ENCODE peak calls at places on chromosomes 7 and 10, in nine cellular contexts. One of them, this sample, is unnamed.

GRCh38 chr7:13099197-13099795 is 411.9 kb downstream of the ARL4A start:
- DNase-seq in NCI-H1105 treated with DMSO at 0.1 percent for 48 hours: no peak
- DNase-seq in left colon: no peak
- DNase-seq in Right ventricle myocardium superior: no peak
- DNase-seq in CD4-positive, alpha-beta T cell: no peak
- DNase-seq in small intestine: no peak
- DNase-seq in fibroblast of mammary gland: no peak
- DNase-seq in lung: no peak
- DNase-seq in KBM-7: no peak
- DNase-seq in this sample: no peak

GRCh38 chr7:142859829-142860228 is 5.0 kb downstream of the EPHB6 start:
- DNase-seq in NCI-H1105 treated with DMSO at 0.1 percent for 48 hours: no peak
- DNase-seq in left colon: no peak
- DNase-seq in Right ventricle myocardium superior: no peak
- DNase-seq in CD4-positive, alpha-beta T cell: no peak
- DNase-seq in small intestine: no peak
- DNase-seq in fibroblast of mammary gland: peak; percentile 86
- DNase-seq in lung: no peak
- DNase-seq in KBM-7: no peak
- DNase-seq in this sample: no peak

GRCh38 chr7:7151865-7152264 is 30.5 kb upstream of the C1GALT1 start:
- DNase-seq in NCI-H1105 treated with DMSO at 0.1 percent for 48 hours: no peak
- DNase-seq in left colon: no peak
- DNase-seq in Right ventricle myocardium superior: no peak
- DNase-seq in CD4-positive, alpha-beta T cell: no peak
- DNase-seq in small intestine: no peak
- DNase-seq in fibroblast of mammary gland: no peak
- DNase-seq in lung: no peak
- DNase-seq in KBM-7: no peak
- DNase-seq in this sample: no peak

GRCh38 chr7:100694196-100694745 is at the start of gene GIGYF1:
- DNase-seq in NCI-H1105 treated with DMSO at 0.1 percent for 48 hours: peak; percentile 46
- DNase-seq in left colon: peak; percentile 62
- DNase-seq in Right ventricle myocardium superior: peak; percentile 89
- DNase-seq in CD4-positive, alpha-beta T cell: peak; percentile 74
- DNase-seq in small intestine: peak; percentile 55
- DNase-seq in fibroblast of mammary gland: peak; percentile 42
- DNase-seq in lung: peak; percentile 69
- DNase-seq in KBM-7: no peak
- DNase-seq in this sample: peak; percentile 62

GRCh38 chr7:5424689-5425506 is 1.3 kb upstream of the TNRC18 start:
- DNase-seq in NCI-H1105 treated with DMSO at 0.1 percent for 48 hours: peak; percentile 34
- DNase-seq in left colon: peak; percentile 48
- DNase-seq in Right ventricle myocardium superior: peak; percentile 83
- DNase-seq in CD4-positive, alpha-beta T cell: no peak
- DNase-seq in small intestine: peak; percentile 81
- DNase-seq in fibroblast of mammary gland: peak; percentile 47
- DNase-seq in lung: peak; percentile 54
- DNase-seq in KBM-7: peak; percentile 74
- DNase-seq in this sample: no peak

GRCh38 chr7:18684899-18685298 is 189.3 kb downstream of the HDAC9 start:
- DNase-seq in NCI-H1105 treated with DMSO at 0.1 percent for 48 hours: no peak
- DNase-seq in left colon: no peak
- DNase-seq in Right ventricle myocardium superior: no peak
- DNase-seq in CD4-positive, alpha-beta T cell: no peak
- DNase-seq in small intestine: no peak
- DNase-seq in fibroblast of mammary gland: peak; percentile 6
- DNase-seq in lung: no peak
- DNase-seq in KBM-7: no peak
- DNase-seq in this sample: no peak

GRCh38 chr10:52409928-52410327 is 95.8 kb downstream of the DKK1 start:
- DNase-seq in NCI-H1105 treated with DMSO at 0.1 percent for 48 hours: no peak
- DNase-seq in left colon: no peak
- DNase-seq in Right ventricle myocardium superior: no peak
- DNase-seq in CD4-positive, alpha-beta T cell: no peak
- DNase-seq in small intestine: no peak
- DNase-seq in fibroblast of mammary gland: no peak
- DNase-seq in lung: no peak
- DNase-seq in KBM-7: no peak
- DNase-seq in this sample: no peak

GRCh38 chr10:119250641-119251314 is 43.4 kb downstream of the GRK5 start:
- DNase-seq in NCI-H1105 treated with DMSO at 0.1 percent for 48 hours: no peak
- DNase-seq in left colon: no peak
- DNase-seq in Right ventricle myocardium superior: no peak
- DNase-seq in CD4-positive, alpha-beta T cell: no peak
- DNase-seq in small intestine: no peak
- DNase-seq in fibroblast of mammary gland: peak; percentile 97
- DNase-seq in lung: no peak
- DNase-seq in KBM-7: no peak
- DNase-seq in this sample: no peak

GRCh38 chr10:21807162-21807561 is 196.4 kb downstream of the DNAJC1 start:
- DNase-seq in NCI-H1105 treated with DMSO at 0.1 percent for 48 hours: peak; percentile 0
- DNase-seq in left colon: no peak
- DNase-seq in Right ventricle myocardium superior: no peak
- DNase-seq in CD4-positive, alpha-beta T cell: no peak
- DNase-seq in small intestine: no peak
- DNase-seq in fibroblast of mammary gland: no peak
- DNase-seq in lung: no peak
- DNase-seq in KBM-7: peak; percentile 82
- DNase-seq in this sample: no peak

GRCh38 chr7:82021713-82022112 is 251.9 kb upstream of the HGF start:
- DNase-seq in NCI-H1105 treated with DMSO at 0.1 percent for 48 hours: no peak
- DNase-seq in left colon: no peak
- DNase-seq in Right ventricle myocardium superior: no peak
- DNase-seq in CD4-positive, alpha-beta T cell: no peak
- DNase-seq in small intestine: no peak
- DNase-seq in fibroblast of mammary gland: no peak
- DNase-seq in lung: no peak
- DNase-seq in KBM-7: no peak
- DNase-seq in this sample: no peak

GRCh38 chr10:29386347-29386999 is 97.6 kb downstream of the LYZL1 start:
- DNase-seq in NCI-H1105 treated with DMSO at 0.1 percent for 48 hours: peak; percentile 58
- DNase-seq in left colon: no peak
- DNase-seq in Right ventricle myocardium superior: no peak
- DNase-seq in CD4-positive, alpha-beta T cell: no peak
- DNase-seq in small intestine: peak; percentile 35
- DNase-seq in fibroblast of mammary gland: peak; percentile 42
- DNase-seq in lung: no peak
- DNase-seq in KBM-7: peak; percentile 63
- DNase-seq in this sample: peak; percentile 6

GRCh38 chr7:16724344-16724743 is 29.2 kb upstream of the TSPAN13 start:
- DNase-seq in NCI-H1105 treated with DMSO at 0.1 percent for 48 hours: no peak
- DNase-seq in left colon: no peak
- DNase-seq in Right ventricle myocardium superior: no peak
- DNase-seq in CD4-positive, alpha-beta T cell: no peak
- DNase-seq in small intestine: no peak
- DNase-seq in fibroblast of mammary gland: no peak
- DNase-seq in lung: no peak
- DNase-seq in KBM-7: no peak
- DNase-seq in this sample: no peak

GRCh38 chr10:44437837-44438752 is 53.2 kb upstream of the CXCL12 start:
- DNase-seq in NCI-H1105 treated with DMSO at 0.1 percent for 48 hours: no peak
- DNase-seq in left colon: no peak
- DNase-seq in Right ventricle myocardium superior: no peak
- DNase-seq in CD4-positive, alpha-beta T cell: no peak
- DNase-seq in small intestine: no peak
- DNase-seq in fibroblast of mammary gland: no peak
- DNase-seq in lung: no peak
- DNase-seq in KBM-7: no peak
- DNase-seq in this sample: no peak

GRCh38 chr7:158614695-158615094 is 27.1 kb upstream of the PTPRN2 start:
- DNase-seq in NCI-H1105 treated with DMSO at 0.1 percent for 48 hours: no peak
- DNase-seq in left colon: no peak
- DNase-seq in Right ventricle myocardium superior: no peak
- DNase-seq in CD4-positive, alpha-beta T cell: no peak
- DNase-seq in small intestine: no peak
- DNase-seq in fibroblast of mammary gland: peak; percentile 83
- DNase-seq in lung: no peak
- DNase-seq in KBM-7: no peak
- DNase-seq in this sample: no peak